ENCODE peak calls at places on chromosomes 7 and 10, in seven cellular contexts. Y is uterus, U is sigmoid colon, L is IMR-90, J is breast epithelium, V is gastrocnemius medialis, N is transverse colon. I is an unnamed sample.

GRCh38 chr7:72037494-72037893 is 374.6 kb downstream of the CALN1 start:
- DNase-seq in Y (no peak), U (no peak), L (no peak), J (no peak), V (no peak), N (no peak), I (no peak)

GRCh38 chr7:144622751-144623150 is 213.1 kb downstream of the TPK1 start:
- DNase-seq in Y (no peak), U (no peak), L (no peak), J (no peak), V (no peak), N (no peak), I (no peak)

GRCh38 chr10:52250562-52250961 is 63.5 kb upstream of the DKK1 start:
- DNase-seq in Y (no peak), U (no peak), L (peak; percentile 6), J (no peak), V (peak; percentile 38), N (no peak), I (no peak)

GRCh38 chr10:110488124-110488681 is 9.5 kb upstream of the DUSP5 start:
- DNase-seq in Y (no peak), U (no peak), L (peak; percentile 77), J (no peak), V (no peak), N (no peak), I (no peak)

GRCh38 chr10:132296671-132297443 is 10.9 kb downstream of the STK32C start:
- DNase-seq in Y (peak; percentile 11), U (peak; percentile 58), L (no peak), J (peak; percentile 37), V (no peak), N (no peak), I (peak; percentile 76)

GRCh38 chr10:31908157-31908556 is 20.5 kb downstream of the ARHGAP12 start:
- DNase-seq in Y (no peak), U (no peak), L (no peak), J (no peak), V (no peak), N (no peak), I (no peak)

GRCh38 chr7:92916751-92917369 is 80.5 kb upstream of the CDK6 start:
- DNase-seq in Y (no peak), U (no peak), L (peak; percentile 44), J (no peak), V (no peak), N (no peak), I (no peak)

GRCh38 chr10:89440262-89440661 is 25.9 kb downstream of the IFIT5 start:
- DNase-seq in Y (no peak), U (no peak), L (no peak), J (no peak), V (no peak), N (no peak), I (no peak)

GRCh38 chr7:26468625-26469024 is 177.0 kb downstream of the SNX10 start:
- DNase-seq in Y (no peak), U (no peak), L (no peak), J (no peak), V (no peak), N (no peak), I (no peak)

GRCh38 chr7:3321745-3322144 is 20.7 kb downstream of the SDK1 start:
- DNase-seq in Y (no peak), U (no peak), L (no peak), J (no peak), V (no peak), N (no peak), I (no peak)

GRCh38 chr10:58475322-58476277 is 37.1 kb upstream of the BICC1 start:
- DNase-seq in Y (no peak), U (no peak), L (peak; percentile 67), J (no peak), V (no peak), N (no peak), I (no peak)

GRCh38 chr7:123769371-123769770 is 20.6 kb upstream of the WASL start:
- DNase-seq in Y (no peak), U (no peak), L (peak; percentile 5), J (no peak), V (no peak), N (no peak), I (no peak)

GRCh38 chr7:20114463-20114862 is 102.7 kb downstream of the MACC1 start:
- DNase-seq in Y (no peak), U (no peak), L (no peak), J (no peak), V (no peak), N (peak; percentile 13), I (no peak)

DNA sequence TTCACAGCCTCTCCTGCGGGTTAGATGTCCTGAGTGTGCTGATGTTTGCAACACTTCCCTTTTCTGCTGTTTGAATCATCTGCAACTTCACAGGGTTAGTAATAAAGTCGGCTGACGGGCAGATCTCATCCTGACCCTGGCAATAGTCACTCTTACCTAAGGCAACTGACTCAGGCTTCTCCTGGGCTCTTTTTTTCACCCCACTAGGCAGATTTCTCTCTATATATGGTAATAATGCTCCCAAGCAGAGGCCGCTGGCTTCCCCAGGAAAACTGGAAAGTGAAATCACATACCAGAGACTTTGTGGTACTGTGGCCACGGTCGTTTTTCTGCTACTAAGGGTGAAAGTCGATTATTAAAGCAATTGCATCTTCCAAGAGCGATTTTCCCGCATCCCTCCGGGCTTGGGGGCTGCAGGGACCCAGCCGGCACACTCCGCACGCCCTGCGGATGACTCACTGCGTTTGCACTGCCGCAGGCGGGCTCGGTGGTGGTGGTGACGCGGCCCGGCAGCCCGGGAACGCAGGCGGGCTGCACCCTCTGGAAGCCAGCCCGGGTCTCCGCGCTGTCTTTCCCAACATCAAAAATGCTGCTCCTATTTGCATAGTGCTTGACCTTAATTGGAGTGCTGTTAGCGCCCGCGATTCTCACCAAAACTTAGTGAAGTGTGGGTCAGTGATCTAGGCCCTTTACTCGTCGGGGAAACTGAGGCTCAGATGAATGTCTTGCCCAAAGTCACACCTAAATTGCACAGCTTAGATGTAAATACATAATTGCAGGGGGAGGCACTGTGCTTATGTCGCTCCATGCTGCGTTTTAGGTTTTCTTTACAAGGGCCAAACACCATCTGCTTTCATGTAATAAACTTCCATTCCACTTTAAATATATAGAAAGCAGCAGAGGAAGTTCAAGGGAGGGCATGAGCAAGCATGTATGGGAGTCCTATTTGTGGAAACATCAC is 47.6 kb upstream of the ITGB1 start:
- DNase-seq in Y (peak; percentile 85), U (peak; percentile 95), L (peak; percentile 98), J (peak; percentile 80), V (peak; percentile 15), N (peak; percentile 82), I (peak; percentile 58)
- TF ChIP-seq CTCF in Y (no peak), U (no peak), L (no peak), J (no peak), V (no peak), N (no peak), I (no peak)

GRCh38 chr7:74018261-74018660 is 9.7 kb upstream of the ELN start:
- DNase-seq in Y (no peak), U (no peak), L (no peak), J (no peak), V (no peak), N (no peak), I (no peak)

GRCh38 chr7:74020396-74020795 is 7.6 kb upstream of the ELN start:
- DNase-seq in Y (no peak), U (no peak), L (no peak), J (no peak), V (no peak), N (no peak), I (no peak)

GRCh38 chr7:74015670-74016069 is 12.3 kb upstream of the ELN start:
- DNase-seq in Y (no peak), U (no peak), L (no peak), J (no peak), V (no peak), N (no peak), I (no peak)

GRCh38 chr7:74019149-74019548 is 8.8 kb upstream of the ELN start:
- DNase-seq in Y (no peak), U (no peak), L (no peak), J (no peak), V (no peak), N (no peak), I (no peak)

GRCh38 chr7:74017122-74017521 is 10.9 kb upstream of the ELN start:
- DNase-seq in Y (no peak), U (no peak), L (no peak), J (no peak), V (no peak), N (no peak), I (no peak)
- TF ChIP-seq POLR2A in Y (no peak), U (no peak), L (no peak), J (no peak), V (no peak), N (no peak), I (no peak)

GRCh38 chr10:68406815-68407585 is at the start of gene RUFY2:
- DNase-seq in Y (peak; percentile 84), U (peak; percentile 87), L (peak; percentile 70), J (peak; percentile 74), V (peak; percentile 32), N (peak; percentile 80), I (peak; percentile 95)
- TF ChIP-seq CTCF in Y (peak; percentile 98), U (peak; percentile 76), L (peak; percentile 74), J (no peak), V (peak; percentile 95), N (peak; percentile 58), I (no peak)

GRCh38 chr7:105876964-105877601 is 684 bp upstream of the ATXN7L1 start:
- DNase-seq in Y (peak; percentile 44), U (peak; percentile 80), L (peak; percentile 34), J (no peak), V (no peak), N (peak; percentile 78), I (peak; percentile 17)
- TF ChIP-seq POLR2A in Y (no peak), U (no peak), L (no peak), J (no peak), V (no peak), N (peak; percentile 33), I (no peak)

DNA sequence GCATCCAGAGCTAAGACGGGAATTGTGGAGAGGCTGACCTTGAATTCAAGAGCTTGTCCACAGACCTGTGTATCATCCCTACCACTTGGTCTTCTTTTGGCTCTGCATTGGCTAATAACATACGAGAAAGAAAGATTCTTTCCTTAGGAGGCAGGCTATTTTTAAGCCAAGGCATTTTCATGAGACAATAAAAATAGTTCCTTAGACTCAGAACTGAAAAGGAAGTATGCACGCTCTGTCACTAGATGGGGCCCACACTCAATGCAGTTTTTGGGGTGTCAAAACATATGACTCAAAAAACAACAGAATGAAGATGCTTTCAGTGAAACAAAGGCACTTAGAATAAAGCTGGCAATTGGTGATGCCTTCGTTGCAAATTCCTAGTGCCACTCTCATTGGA is 265.9 kb upstream of the DGKB start:
- DNase-seq in Y (no peak), U (no peak), L (no peak), J (no peak), V (no peak), N (no peak), I (no peak)
- TF ChIP-seq CTCF in Y (no peak), U (no peak), L (no peak), J (no peak), V (no peak), N (no peak), I (no peak)

I was measured in lower leg skin.